ENCODE peak calls at places on chromosomes 4 and X, in six cellular contexts. Y, N, Z, H, F and J are unnamed samples.

GRCh38 chr4:75494563-75494962 is 19.6 kb downstream of the RCHY1 start:
- DNase-seq in Y (no peak), N (peak; percentile 64), Z (no peak), H (no peak), F (no peak), J (no peak)

GRCh38 chr4:53991821-53992220 is 72.6 kb downstream of the CHIC2 start:
- DNase-seq in Y (no peak), N (no peak), Z (no peak), H (no peak), F (no peak), J (no peak)

GRCh38 chr4:53586121-53586816 is 5.0 kb downstream of the LNX1 start:
- DNase-seq in Y (no peak), N (peak; percentile 95), Z (no peak), H (no peak), F (no peak), J (no peak)

GRCh38 chrX:22134681-22135080 is 102.6 kb downstream of the PHEX start:
- DNase-seq in Y (no peak), N (peak; percentile 70), Z (peak; percentile 49), H (peak; percentile 39), F (no peak), J (no peak)

GRCh38 chr4:22500128-22500611 is 15.7 kb downstream of the ADGRA3 start:
- DNase-seq in Y (no peak), N (no peak), Z (no peak), H (peak; percentile 28), F (no peak), J (no peak)

GRCh38 chrX:2707334-2707760 is 16.3 kb downstream of the CD99 start:
- DNase-seq in Y (peak; percentile 63), N (peak; percentile 96), Z (no peak), H (no peak), F (no peak), J (no peak)

GRCh38 chrX:8126092-8126491 is 45.0 kb downstream of the VCX2 start:
- DNase-seq in Y (no peak), N (no peak), Z (no peak), H (no peak), F (no peak), J (no peak)

GRCh38 chr4:183969596-183969995 is 64.5 kb downstream of the STOX2 start:
- DNase-seq in Y (no peak), N (no peak), Z (no peak), H (no peak), F (no peak), J (no peak)

GRCh38 chrX:108022491-108023089 is 22.3 kb upstream of the VSIG1 start:
- DNase-seq in Y (no peak), N (no peak), Z (no peak), H (no peak), F (no peak), J (no peak)

GRCh38 chr4:61619528-61619927 is 419.4 kb downstream of the ADGRL3 start:
- DNase-seq in Y (no peak), N (no peak), Z (no peak), H (no peak), F (no peak), J (no peak)

GRCh38 chr4:76738081-76738931 is 159.6 kb downstream of the SOWAHB start:
- DNase-seq in Y (no peak), N (peak; percentile 80), Z (peak; percentile 17), H (no peak), F (no peak), J (no peak)

GRCh38 chrX:8191022-8191421 is 20.0 kb upstream of the VCX2 start:
- DNase-seq in Y (no peak), N (no peak), Z (no peak), H (no peak), F (no peak), J (no peak)

GRCh38 chrX:100615015-100615414 is 21.6 kb downstream of the TSPAN6 start:
- DNase-seq in Y (no peak), N (peak; percentile 62), Z (peak; percentile 41), H (peak; percentile 46), F (peak; percentile 22), J (no peak)

GRCh38 chrX:123833387-123833786 is 26.5 kb upstream of the XIAP start:
- DNase-seq in Y (peak; percentile 47), N (peak; percentile 53), Z (peak; percentile 69), H (peak; percentile 70), F (no peak), J (peak; percentile 6)

GRCh38 chr4:76188557-76188956 is 25.1 kb downstream of the SCARB2 start:
- DNase-seq in Y (no peak), N (no peak), Z (no peak), H (no peak), F (no peak), J (no peak)

GRCh38 chrX:21798677-21799219 is 40.7 kb upstream of the MBTPS2 start:
- DNase-seq in Y (no peak), N (no peak), Z (peak; percentile 62), H (peak; percentile 81), F (no peak), J (no peak)

GRCh38 chr4:1172228-1172851 is at the start of gene SPON2:
- DNase-seq in Y (no peak), N (no peak), Z (no peak), H (no peak), F (no peak), J (no peak)

GRCh38 chrX:130264573-130264972 is 4.1 kb downstream of the ZNF280C start:
- DNase-seq in Y (no peak), N (no peak), Z (no peak), H (no peak), F (no peak), J (no peak)

GRCh38 chr4:177455591-177455990 is 13.4 kb upstream of the AGA start:
- DNase-seq in Y (no peak), N (peak; percentile 44), Z (no peak), H (no peak), F (no peak), J (no peak)

GRCh38 chrX:3167771-3168170 is 126.5 kb downstream of the ARSF start:
- DNase-seq in Y (no peak), N (no peak), Z (no peak), H (no peak), F (no peak), J (no peak)

GRCh38 chrX:130975947-130976346 is 72.9 kb upstream of the ENOX2 start:
- DNase-seq in Y (peak; percentile 55), N (peak; percentile 34), Z (peak; percentile 60), H (peak; percentile 35), F (peak; percentile 36), J (no peak)

GRCh38 chrX:2677764-2678163 is 13.3 kb upstream of the CD99 start:
- DNase-seq in Y (peak; percentile 87), N (peak; percentile 97), Z (no peak), H (peak; percentile 67), F (no peak), J (no peak)

GRCh38 chr4:182975806-182976205 is 58.6 kb upstream of the DCTD start:
- DNase-seq in Y (no peak), N (peak; percentile 90), Z (no peak), H (no peak), F (peak; percentile 63), J (no peak)

GRCh38 chr4:54255881-54256280 is 26.8 kb downstream of the PDGFRA start:
- DNase-seq in Y (no peak), N (no peak), Z (no peak), H (no peak), F (no peak), J (no peak)

GRCh38 chrX:54087661-54088060 is 43.4 kb upstream of the PHF8 start:
- DNase-seq in Y (no peak), N (no peak), Z (no peak), H (no peak), F (no peak), J (no peak)

GRCh38 chr4:6362896-6363295 is 93.2 kb downstream of the WFS1 start:
- DNase-seq in Y (no peak), N (peak; percentile 27), Z (no peak), H (no peak), F (no peak), J (no peak)

GRCh38 chr4:61204353-61204752 is 4.2 kb downstream of the ADGRL3 start:
- DNase-seq in Y (no peak), N (peak; percentile 27), Z (peak; percentile 10), H (no peak), F (no peak), J (no peak)

GRCh38 chrX:23901805-23902204 is 5.9 kb downstream of the APOO start:
- DNase-seq in Y (peak; percentile 85), N (peak; percentile 72), Z (peak; percentile 55), H (peak; percentile 44), F (no peak), J (no peak)

GRCh38 chr4:21113496-21114213 is 413.4 kb downstream of the PACRGL start:
- DNase-seq in Y (peak; percentile 43), N (peak; percentile 71), Z (no peak), H (no peak), F (peak; percentile 50), J (no peak)

GRCh38 chrX:40573763-40574162 is 7.0 kb upstream of the ATP6AP2 start:
- DNase-seq in Y (no peak), N (peak; percentile 27), Z (no peak), H (peak; percentile 52), F (no peak), J (peak; percentile 3)